ENCODE peak calls at places on chromosomes 16 and 17, in eight cellular contexts. One of them, this sample, is unnamed.

GRCh38 chr17:81309140-81309858 is 14.2 kb upstream of the SLC38A10 start:
- DNase-seq in esophagus muscularis mucosa: peak; percentile 98
- DNase-seq in stomach: peak; percentile 90
- DNase-seq in Panc1: no peak
- DNase-seq in upper lobe of left lung: peak; percentile 96
- DNase-seq in suprapubic skin: peak; percentile 97
- DNase-seq in transverse colon: peak; percentile 96
- DNase-seq in breast epithelium: peak; percentile 92
- DNase-seq in this sample: peak; percentile 95

GRCh38 chr16:31707743-31708335 is 165.8 kb upstream of the ZNF267 start:
- DNase-seq in esophagus muscularis mucosa: no peak
- DNase-seq in stomach: no peak
- DNase-seq in Panc1: no peak
- DNase-seq in upper lobe of left lung: no peak
- DNase-seq in suprapubic skin: no peak
- DNase-seq in transverse colon: no peak
- DNase-seq in breast epithelium: no peak
- DNase-seq in this sample: no peak

GRCh38 chr16:53893731-53894435 is 189.9 kb downstream of the FTO start:
- DNase-seq in esophagus muscularis mucosa: no peak
- DNase-seq in stomach: no peak
- DNase-seq in Panc1: no peak
- DNase-seq in upper lobe of left lung: no peak
- DNase-seq in suprapubic skin: no peak
- DNase-seq in transverse colon: peak; percentile 23
- DNase-seq in breast epithelium: no peak
- DNase-seq in this sample: no peak

GRCh38 chr16:3173892-3174617 is 13.9 kb upstream of the OR1F1 start:
- DNase-seq in esophagus muscularis mucosa: no peak
- DNase-seq in stomach: no peak
- DNase-seq in Panc1: no peak
- DNase-seq in upper lobe of left lung: no peak
- DNase-seq in suprapubic skin: no peak
- DNase-seq in transverse colon: no peak
- DNase-seq in breast epithelium: no peak
- DNase-seq in this sample: peak; percentile 48

GRCh38 chr16:69131167-69131748 is 1.1 kb downstream of the CHTF8 start:
- DNase-seq in esophagus muscularis mucosa: no peak
- DNase-seq in stomach: no peak
- DNase-seq in Panc1: no peak
- DNase-seq in upper lobe of left lung: no peak
- DNase-seq in suprapubic skin: no peak
- DNase-seq in transverse colon: no peak
- DNase-seq in breast epithelium: no peak
- DNase-seq in this sample: no peak

GRCh38 chr16:68306633-68307032 is 4.1 kb downstream of the SLC7A6OS start:
- DNase-seq in esophagus muscularis mucosa: no peak
- DNase-seq in stomach: no peak
- DNase-seq in Panc1: no peak
- DNase-seq in upper lobe of left lung: no peak
- DNase-seq in suprapubic skin: no peak
- DNase-seq in transverse colon: no peak
- DNase-seq in breast epithelium: no peak
- DNase-seq in this sample: peak; percentile 15

GRCh38 chr17:44235583-44235936 is 16.1 kb upstream of the UBTF start:
- DNase-seq in esophagus muscularis mucosa: no peak
- DNase-seq in stomach: no peak
- DNase-seq in Panc1: peak; percentile 45
- DNase-seq in upper lobe of left lung: no peak
- DNase-seq in suprapubic skin: no peak
- DNase-seq in transverse colon: no peak
- DNase-seq in breast epithelium: no peak
- DNase-seq in this sample: no peak

GRCh38 chr16:66188786-66189725 is 177.4 kb upstream of the CDH5 start:
- DNase-seq in esophagus muscularis mucosa: peak; percentile 84
- DNase-seq in stomach: no peak
- DNase-seq in Panc1: no peak
- DNase-seq in upper lobe of left lung: no peak
- DNase-seq in suprapubic skin: no peak
- DNase-seq in transverse colon: no peak
- DNase-seq in breast epithelium: no peak
- DNase-seq in this sample: no peak

GRCh38 chr16:57906385-57907316 is 64.3 kb downstream of the CNGB1 start:
- DNase-seq in esophagus muscularis mucosa: no peak
- DNase-seq in stomach: no peak
- DNase-seq in Panc1: no peak
- DNase-seq in upper lobe of left lung: peak; percentile 77
- DNase-seq in suprapubic skin: no peak
- DNase-seq in transverse colon: no peak
- DNase-seq in breast epithelium: no peak
- DNase-seq in this sample: no peak

GRCh38 chr17:35160354-35161201 is 13.0 kb downstream of the UNC45B start:
- DNase-seq in esophagus muscularis mucosa: no peak
- DNase-seq in stomach: no peak
- DNase-seq in Panc1: no peak
- DNase-seq in upper lobe of left lung: no peak
- DNase-seq in suprapubic skin: no peak
- DNase-seq in transverse colon: no peak
- DNase-seq in breast epithelium: no peak
- DNase-seq in this sample: no peak

GRCh38 chr16:17404903-17405691 is 65.7 kb downstream of the XYLT1 start:
- DNase-seq in esophagus muscularis mucosa: peak; percentile 94
- DNase-seq in stomach: no peak
- DNase-seq in Panc1: no peak
- DNase-seq in upper lobe of left lung: peak; percentile 69
- DNase-seq in suprapubic skin: peak; percentile 91
- DNase-seq in transverse colon: peak; percentile 49
- DNase-seq in breast epithelium: no peak
- DNase-seq in this sample: peak; percentile 97

GRCh38 chr16:31410082-31410481 is 16.9 kb downstream of the ITGAD start:
- DNase-seq in esophagus muscularis mucosa: no peak
- DNase-seq in stomach: no peak
- DNase-seq in Panc1: no peak
- DNase-seq in upper lobe of left lung: no peak
- DNase-seq in suprapubic skin: no peak
- DNase-seq in transverse colon: no peak
- DNase-seq in breast epithelium: no peak
- DNase-seq in this sample: no peak

GRCh38 chr16:47927330-47927729 is 228.5 kb downstream of the ABCC12 start:
- DNase-seq in esophagus muscularis mucosa: no peak
- DNase-seq in stomach: no peak
- DNase-seq in Panc1: no peak
- DNase-seq in upper lobe of left lung: no peak
- DNase-seq in suprapubic skin: no peak
- DNase-seq in transverse colon: no peak
- DNase-seq in breast epithelium: no peak
- DNase-seq in this sample: no peak

GRCh38 chr17:21375757-21376584 is at the start of gene KCNJ12:
- DNase-seq in esophagus muscularis mucosa: no peak
- DNase-seq in stomach: peak; percentile 41
- DNase-seq in Panc1: no peak
- DNase-seq in upper lobe of left lung: peak; percentile 89
- DNase-seq in suprapubic skin: no peak
- DNase-seq in transverse colon: peak; percentile 34
- DNase-seq in breast epithelium: no peak
- DNase-seq in this sample: no peak

GRCh38 chr17:62895650-62896301 is 70.3 kb upstream of the TANC2 start:
- DNase-seq in esophagus muscularis mucosa: no peak
- DNase-seq in stomach: no peak
- DNase-seq in Panc1: no peak
- DNase-seq in upper lobe of left lung: no peak
- DNase-seq in suprapubic skin: no peak
- DNase-seq in transverse colon: no peak
- DNase-seq in breast epithelium: no peak
- DNase-seq in this sample: no peak

GRCh38 chr17:3722716-3723115 is 987 bp upstream of the HASPIN start:
- DNase-seq in esophagus muscularis mucosa: no peak
- DNase-seq in stomach: no peak
- DNase-seq in Panc1: no peak
- DNase-seq in upper lobe of left lung: no peak
- DNase-seq in suprapubic skin: no peak
- DNase-seq in transverse colon: no peak
- DNase-seq in breast epithelium: no peak
- DNase-seq in this sample: no peak

GRCh38 chr16:20798364-20798763 is 7.9 kb downstream of the ERI2 start:
- DNase-seq in esophagus muscularis mucosa: no peak
- DNase-seq in stomach: no peak
- DNase-seq in Panc1: no peak
- DNase-seq in upper lobe of left lung: no peak
- DNase-seq in suprapubic skin: no peak
- DNase-seq in transverse colon: no peak
- DNase-seq in breast epithelium: no peak
- DNase-seq in this sample: no peak

GRCh38 chr17:64442550-64442971 is 6.4 kb upstream of the MILR1 start:
- DNase-seq in esophagus muscularis mucosa: no peak
- DNase-seq in stomach: no peak
- DNase-seq in Panc1: no peak
- DNase-seq in upper lobe of left lung: peak; percentile 65
- DNase-seq in suprapubic skin: no peak
- DNase-seq in transverse colon: no peak
- DNase-seq in breast epithelium: no peak
- DNase-seq in this sample: no peak
- H3K4me3 ChIP-seq in esophagus muscularis mucosa: no peak overlapping the region
- H3K4me3 ChIP-seq in stomach: no peak overlapping the region
- H3K4me3 ChIP-seq in Panc1: no peak overlapping the region
- H3K4me3 ChIP-seq in upper lobe of left lung: no peak overlapping the region
- H3K4me3 ChIP-seq in suprapubic skin: no peak overlapping the region
- H3K4me3 ChIP-seq in transverse colon: no peak overlapping the region
- H3K4me3 ChIP-seq in breast epithelium: no peak overlapping the region
- H3K4me3 ChIP-seq in this sample: no peak overlapping the region

DNA sequence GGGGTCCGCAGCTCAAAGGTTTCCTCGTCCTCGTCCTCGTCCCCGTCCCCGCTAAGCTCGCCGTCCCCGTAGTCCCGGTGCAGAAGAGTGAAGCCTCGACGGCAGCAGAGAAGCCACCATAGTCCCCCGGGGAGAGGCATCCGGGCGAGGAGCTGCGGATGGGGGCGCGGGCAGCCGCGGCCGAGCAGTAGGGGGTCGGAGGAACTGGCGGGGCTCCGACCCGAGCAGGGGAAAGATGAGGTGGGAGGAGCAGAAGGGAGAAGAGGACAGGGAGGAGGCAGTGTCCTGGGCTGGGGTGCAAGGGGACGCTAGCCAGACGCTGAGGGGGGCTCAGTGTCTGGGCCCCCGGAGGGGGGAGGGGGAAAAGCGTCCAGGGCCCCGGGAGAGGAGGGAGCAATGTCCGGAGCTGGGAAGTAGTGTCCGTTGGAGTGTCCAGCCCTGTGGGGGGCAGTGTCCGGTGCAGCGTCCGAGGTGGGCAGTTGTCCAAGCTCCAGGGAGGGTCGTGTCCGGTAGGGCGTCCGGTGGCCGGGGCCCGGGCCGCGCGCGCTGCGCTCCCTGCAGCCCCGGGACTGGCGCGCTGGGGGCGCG is at the start of gene PLEKHH3:
- DNase-seq in esophagus muscularis mucosa: no peak
- DNase-seq in stomach: no peak
- DNase-seq in Panc1: no peak
- DNase-seq in upper lobe of left lung: no peak
- DNase-seq in suprapubic skin: peak; percentile 79
- DNase-seq in transverse colon: no peak
- DNase-seq in breast epithelium: no peak
- DNase-seq in this sample: no peak
- TF ChIP-seq POLR2AphosphoS5 in esophagus muscularis mucosa: peak; percentile 91
- TF ChIP-seq POLR2AphosphoS5 in stomach: peak; percentile 77
- TF ChIP-seq POLR2AphosphoS5 in Panc1: no peak
- TF ChIP-seq POLR2AphosphoS5 in upper lobe of left lung: peak; percentile 76
- TF ChIP-seq POLR2AphosphoS5 in suprapubic skin: no peak
- TF ChIP-seq POLR2AphosphoS5 in transverse colon: peak; percentile 80
- TF ChIP-seq POLR2AphosphoS5 in breast epithelium: peak; percentile 7
- TF ChIP-seq POLR2AphosphoS5 in this sample: peak; percentile 89

GRCh38 chr17:73952136-73952497 is 251.4 kb upstream of the RPL38 start:
- DNase-seq in esophagus muscularis mucosa: no peak
- DNase-seq in stomach: no peak
- DNase-seq in Panc1: no peak
- DNase-seq in upper lobe of left lung: no peak
- DNase-seq in suprapubic skin: no peak
- DNase-seq in transverse colon: no peak
- DNase-seq in breast epithelium: no peak
- DNase-seq in this sample: no peak
- H3K4me3 ChIP-seq in esophagus muscularis mucosa: peak overlapping the region; percentile 38
- H3K4me3 ChIP-seq in stomach: peak overlapping the region; percentile 30
- H3K4me3 ChIP-seq in Panc1: no peak overlapping the region
- H3K4me3 ChIP-seq in upper lobe of left lung: peak overlapping the region; percentile 28
- H3K4me3 ChIP-seq in suprapubic skin: peak overlapping the region; percentile 43
- H3K4me3 ChIP-seq in transverse colon: peak overlapping the region; percentile 26
- H3K4me3 ChIP-seq in breast epithelium: peak overlapping the region; percentile 61
- H3K4me3 ChIP-seq in this sample: peak overlapping the region; percentile 38

GRCh38 chr16:88677721-88678120 is 8.6 kb downstream of the SNAI3 start:
- DNase-seq in esophagus muscularis mucosa: no peak
- DNase-seq in stomach: no peak
- DNase-seq in Panc1: no peak
- DNase-seq in upper lobe of left lung: no peak
- DNase-seq in suprapubic skin: no peak
- DNase-seq in transverse colon: no peak
- DNase-seq in breast epithelium: no peak
- DNase-seq in this sample: no peak

GRCh38 chr16:88680554-88681083 is 5.7 kb downstream of the SNAI3 start:
- DNase-seq in esophagus muscularis mucosa: no peak
- DNase-seq in stomach: no peak
- DNase-seq in Panc1: no peak
- DNase-seq in upper lobe of left lung: no peak
- DNase-seq in suprapubic skin: no peak
- DNase-seq in transverse colon: no peak
- DNase-seq in breast epithelium: no peak
- DNase-seq in this sample: no peak

GRCh38 chr16:88678224-88678979 is 7.9 kb downstream of the SNAI3 start:
- DNase-seq in esophagus muscularis mucosa: no peak
- DNase-seq in stomach: no peak
- DNase-seq in Panc1: no peak
- DNase-seq in upper lobe of left lung: peak; percentile 79
- DNase-seq in suprapubic skin: no peak
- DNase-seq in transverse colon: no peak
- DNase-seq in breast epithelium: no peak
- DNase-seq in this sample: no peak

GRCh38 chr16:88681709-88682451 is 4.4 kb downstream of the SNAI3 start:
- DNase-seq in esophagus muscularis mucosa: no peak
- DNase-seq in stomach: peak; percentile 69
- DNase-seq in Panc1: no peak
- DNase-seq in upper lobe of left lung: no peak
- DNase-seq in suprapubic skin: peak; percentile 70
- DNase-seq in transverse colon: peak; percentile 82
- DNase-seq in breast epithelium: no peak
- DNase-seq in this sample: no peak

DNA sequence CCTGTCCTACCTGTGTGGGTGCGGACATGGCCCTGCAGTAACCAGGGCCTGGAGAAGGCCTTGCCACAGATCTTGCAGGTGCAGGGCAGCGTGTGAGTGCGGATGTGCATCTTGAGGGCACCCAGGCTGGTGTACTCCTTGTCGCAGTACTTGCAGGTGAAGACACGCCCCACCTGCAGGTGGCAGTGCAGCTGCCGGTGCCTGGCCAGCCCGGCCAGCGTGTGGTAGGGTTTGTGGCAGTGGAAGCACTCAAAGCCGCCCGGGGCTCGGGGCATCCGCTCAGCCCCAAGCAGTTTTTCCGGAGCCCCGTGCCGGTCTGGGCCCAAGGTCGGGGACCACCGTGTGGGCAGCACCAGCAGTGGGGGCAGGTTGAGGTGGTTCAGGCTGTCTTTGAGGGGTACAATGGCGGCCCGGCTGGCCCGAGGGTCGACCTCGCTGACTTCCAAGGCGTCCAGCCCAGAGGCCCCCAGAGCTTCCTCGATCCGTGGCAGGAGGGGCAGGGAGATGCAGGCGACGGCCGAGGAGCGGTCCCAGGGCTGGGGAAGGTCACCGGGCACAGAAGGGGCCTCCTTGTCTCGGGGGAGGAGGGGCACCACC is 5.1 kb downstream of the SNAI3 start:
- DNase-seq in esophagus muscularis mucosa: no peak
- DNase-seq in stomach: peak; percentile 75
- DNase-seq in Panc1: no peak
- DNase-seq in upper lobe of left lung: peak; percentile 87
- DNase-seq in suprapubic skin: peak; percentile 62
- DNase-seq in transverse colon: peak; percentile 83
- DNase-seq in breast epithelium: no peak
- DNase-seq in this sample: no peak
- TF ChIP-seq POLR2AphosphoS5 in esophagus muscularis mucosa: no peak
- TF ChIP-seq POLR2AphosphoS5 in stomach: no peak
- TF ChIP-seq POLR2AphosphoS5 in Panc1: no peak
- TF ChIP-seq POLR2AphosphoS5 in upper lobe of left lung: no peak
- TF ChIP-seq POLR2AphosphoS5 in suprapubic skin: no peak
- TF ChIP-seq POLR2AphosphoS5 in transverse colon: no peak
- TF ChIP-seq POLR2AphosphoS5 in breast epithelium: no peak
- TF ChIP-seq POLR2AphosphoS5 in this sample: no peak